ENCODE peak calls at places on chromosome 7, in six cellular contexts. R, E, K, L, N and H are unnamed samples.

GRCh38 chr7:14228341-14228740 is 238.9 kb upstream of the ETV1 start:
- DNase-seq in K (no peak), N (no peak), L (no peak), E (no peak), R (no peak), H (no peak)

GRCh38 chr7:1468899-1469298 is 9.6 kb upstream of the MICALL2 start:
- DNase-seq in E (no peak), K (no peak), N (no peak), R (no peak), L (no peak), H (no peak)

GRCh38 chr7:29480934-29481625 is 82.6 kb upstream of the PRR15 start:
- DNase-seq in N (no peak), E (no peak), R (no peak), L (no peak), K (no peak), H (no peak)

GRCh38 chr7:151391358-151391730 is 18.5 kb downstream of the WDR86 start:
- DNase-seq in K (no peak), R (no peak), N (no peak), E (no peak), L (no peak), H (no peak)

GRCh38 chr7:8908889-8909288 is 475.5 kb downstream of the NXPH1 start:
- DNase-seq in N (peak; percentile 37), L (no peak), E (no peak), K (no peak), R (no peak), H (no peak)

GRCh38 chr7:45021604-45022296 is 21.7 kb downstream of the CCM2 start:
- DNase-seq in L (no peak), N (no peak), K (no peak), R (no peak), E (no peak), H (no peak)

GRCh38 chr7:22320416-22320815 is 36.5 kb downstream of the RAPGEF5 start:
- DNase-seq in K (no peak), E (no peak), L (no peak), N (no peak), R (no peak), H (no peak)

GRCh38 chr7:24129597-24129996 is 154.4 kb upstream of the NPY start:
- DNase-seq in R (no peak), L (no peak), K (no peak), N (no peak), E (no peak), H (no peak)

GRCh38 chr7:117323585-117323876 is 673 bp upstream of the WNT2 start:
- DNase-seq in R (no peak), E (no peak), N (no peak), L (no peak), K (peak; percentile 3), H (no peak)

GRCh38 chr7:94374231-94374630 is 20.5 kb upstream of the COL1A2 start:
- DNase-seq in E (peak; percentile 91), L (no peak), N (no peak), R (no peak), K (peak; percentile 41), H (no peak)

GRCh38 chr7:56009695-56010094 is 41.5 kb downstream of the PSPH start:
- DNase-seq in E (no peak), K (no peak), R (no peak), N (peak; percentile 77), L (peak; percentile 40), H (no peak)

GRCh38 chr7:39341083-39341482 is 225.1 kb upstream of the YAE1 start:
- DNase-seq in K (no peak), E (no peak), L (no peak), R (no peak), N (no peak), H (no peak)

GRCh38 chr7:20374391-20374790 is 43.7 kb downstream of the ITGB8 start:
- DNase-seq in E (no peak), K (no peak), R (no peak), N (no peak), L (no peak), H (no peak)

GRCh38 chr7:23598321-23598720 is 1.1 kb downstream of the CCDC126 start:
- DNase-seq in K (no peak), L (no peak), N (peak; percentile 43), E (no peak), R (no peak), H (no peak)

GRCh38 chr7:121406-121805 is 71.0 kb upstream of the FAM20C start:
- DNase-seq in N (no peak), E (no peak), K (no peak), R (no peak), L (no peak), H (no peak)

GRCh38 chr7:73515184-73515583 is 6.9 kb downstream of the BAZ1B start:
- DNase-seq in L (no peak), N (no peak), K (no peak), E (no peak), R (no peak), H (no peak)

GRCh38 chr7:70053970-70054369 is 455.7 kb downstream of the AUTS2 start:
- DNase-seq in L (no peak), N (no peak), R (no peak), K (no peak), E (no peak), H (no peak)

GRCh38 chr7:99201027-99201426 is 6.9 kb downstream of the KPNA7 start:
- DNase-seq in E (no peak), K (peak; percentile 11), R (no peak), L (no peak), N (no peak), H (no peak)

GRCh38 chr7:79507161-79507560 is 53.7 kb upstream of the MAGI2 start:
- DNase-seq in N (no peak), R (no peak), K (no peak), L (no peak), E (no peak), H (no peak)

GRCh38 chr7:16627236-16627635 is 18.3 kb downstream of the ANKMY2 start:
- DNase-seq in L (no peak), E (no peak), N (no peak), R (no peak), K (no peak), H (no peak)

GRCh38 chr7:81769891-81770818 is at the start of gene HGF:
- DNase-seq in E (no peak), N (no peak), L (peak; percentile 36), K (no peak), R (no peak), H (no peak)

GRCh38 chr7:30912454-30912985 is 867 bp downstream of the AQP1 start:
- DNase-seq in K (no peak), R (no peak), N (no peak), L (no peak), E (no peak), H (no peak)

GRCh38 chr7:75732764-75733630 is 5.7 kb downstream of the HIP1 start:
- DNase-seq in E (no peak), L (no peak), N (peak; percentile 95), K (peak; percentile 51), R (no peak), H (no peak)

GRCh38 chr7:133633055-133633454 is 380.2 kb downstream of the EXOC4 start:
- DNase-seq in R (no peak), K (peak; percentile 6), L (no peak), N (no peak), E (no peak), H (no peak)

GRCh38 chr7:73429622-73430505 is 3.7 kb upstream of the FZD9 start:
- DNase-seq in R (no peak), N (peak; percentile 30), K (no peak), E (no peak), L (no peak), H (no peak)

GRCh38 chr7:110090113-110090820 is 1000.7 kb upstream of the LRRN3 start:
- DNase-seq in E (no peak), L (no peak), N (peak; percentile 13), K (no peak), R (no peak), H (no peak)